ENCODE peak calls at places on chromosome 10, in nine cellular contexts. One of them, this sample, is unnamed.

GRCh38 chr10:62723375-62723774 is 81.1 kb upstream of the ADO start:
- DNase-seq in GM12891: no peak
- DNase-seq in stimulated activated CD4-positive, alpha-beta T cell treated with anti-CD3 and anti-CD28 coated beads, Interleukin-15, amount 100 ng/mL, for 24 hours: no peak
- DNase-seq in HTR-8/SVneo: no peak
- DNase-seq in neural crest cell: no peak
- DNase-seq in activated CD4-positive, alpha-beta T cell treated with anti-CD3 and anti-CD28 coated beads for 24 hours: no peak
- DNase-seq in stimulated activated CD8-positive, alpha-beta memory T cell treated with anti-CD3 and anti-CD28 coated beads, Interleukin-15, amount 100 ng/mL, for 4 hours: no peak
- DNase-seq in mucosa of gallbladder: no peak
- DNase-seq in lower leg skin: no peak
- DNase-seq in this sample: no peak

GRCh38 chr10:132298038-132298935 is 9.5 kb downstream of the STK32C start:
- DNase-seq in GM12891: no peak
- DNase-seq in stimulated activated CD4-positive, alpha-beta T cell treated with anti-CD3 and anti-CD28 coated beads, Interleukin-15, amount 100 ng/mL, for 24 hours: no peak
- DNase-seq in HTR-8/SVneo: no peak
- DNase-seq in neural crest cell: no peak
- DNase-seq in activated CD4-positive, alpha-beta T cell treated with anti-CD3 and anti-CD28 coated beads for 24 hours: no peak
- DNase-seq in stimulated activated CD8-positive, alpha-beta memory T cell treated with anti-CD3 and anti-CD28 coated beads, Interleukin-15, amount 100 ng/mL, for 4 hours: no peak
- DNase-seq in mucosa of gallbladder: no peak
- DNase-seq in lower leg skin: no peak
- DNase-seq in this sample: no peak

GRCh38 chr10:86648706-86649426 is 5.5 kb upstream of the OPN4 start:
- DNase-seq in GM12891: no peak
- DNase-seq in stimulated activated CD4-positive, alpha-beta T cell treated with anti-CD3 and anti-CD28 coated beads, Interleukin-15, amount 100 ng/mL, for 24 hours: peak; percentile 1
- DNase-seq in HTR-8/SVneo: peak; percentile 82
- DNase-seq in neural crest cell: no peak
- DNase-seq in activated CD4-positive, alpha-beta T cell treated with anti-CD3 and anti-CD28 coated beads for 24 hours: no peak
- DNase-seq in stimulated activated CD8-positive, alpha-beta memory T cell treated with anti-CD3 and anti-CD28 coated beads, Interleukin-15, amount 100 ng/mL, for 4 hours: no peak
- DNase-seq in mucosa of gallbladder: no peak
- DNase-seq in lower leg skin: peak; percentile 51
- DNase-seq in this sample: peak; percentile 74

GRCh38 chr10:129662386-129662785 is 195.3 kb downstream of the MGMT start:
- DNase-seq in GM12891: no peak
- DNase-seq in stimulated activated CD4-positive, alpha-beta T cell treated with anti-CD3 and anti-CD28 coated beads, Interleukin-15, amount 100 ng/mL, for 24 hours: no peak
- DNase-seq in HTR-8/SVneo: no peak
- DNase-seq in neural crest cell: no peak
- DNase-seq in activated CD4-positive, alpha-beta T cell treated with anti-CD3 and anti-CD28 coated beads for 24 hours: no peak
- DNase-seq in stimulated activated CD8-positive, alpha-beta memory T cell treated with anti-CD3 and anti-CD28 coated beads, Interleukin-15, amount 100 ng/mL, for 4 hours: no peak
- DNase-seq in mucosa of gallbladder: no peak
- DNase-seq in lower leg skin: no peak
- DNase-seq in this sample: no peak

GRCh38 chr10:121597504-121598241 is 571 bp downstream of the FGFR2 start:
- DNase-seq in GM12891: peak; percentile 35
- DNase-seq in stimulated activated CD4-positive, alpha-beta T cell treated with anti-CD3 and anti-CD28 coated beads, Interleukin-15, amount 100 ng/mL, for 24 hours: peak; percentile 2
- DNase-seq in HTR-8/SVneo: no peak
- DNase-seq in neural crest cell: no peak
- DNase-seq in activated CD4-positive, alpha-beta T cell treated with anti-CD3 and anti-CD28 coated beads for 24 hours: no peak
- DNase-seq in stimulated activated CD8-positive, alpha-beta memory T cell treated with anti-CD3 and anti-CD28 coated beads, Interleukin-15, amount 100 ng/mL, for 4 hours: no peak
- DNase-seq in mucosa of gallbladder: no peak
- DNase-seq in lower leg skin: no peak
- DNase-seq in this sample: peak; percentile 41

GRCh38 chr10:131269776-131270460 is 41.6 kb downstream of the TCERG1L start:
- DNase-seq in GM12891: no peak
- DNase-seq in stimulated activated CD4-positive, alpha-beta T cell treated with anti-CD3 and anti-CD28 coated beads, Interleukin-15, amount 100 ng/mL, for 24 hours: no peak
- DNase-seq in HTR-8/SVneo: no peak
- DNase-seq in neural crest cell: no peak
- DNase-seq in activated CD4-positive, alpha-beta T cell treated with anti-CD3 and anti-CD28 coated beads for 24 hours: no peak
- DNase-seq in stimulated activated CD8-positive, alpha-beta memory T cell treated with anti-CD3 and anti-CD28 coated beads, Interleukin-15, amount 100 ng/mL, for 4 hours: no peak
- DNase-seq in mucosa of gallbladder: no peak
- DNase-seq in lower leg skin: no peak
- DNase-seq in this sample: no peak

GRCh38 chr10:59387951-59388431 is 25.6 kb upstream of the FAM13C start:
- DNase-seq in GM12891: no peak
- DNase-seq in stimulated activated CD4-positive, alpha-beta T cell treated with anti-CD3 and anti-CD28 coated beads, Interleukin-15, amount 100 ng/mL, for 24 hours: no peak
- DNase-seq in HTR-8/SVneo: peak; percentile 10
- DNase-seq in neural crest cell: no peak
- DNase-seq in activated CD4-positive, alpha-beta T cell treated with anti-CD3 and anti-CD28 coated beads for 24 hours: no peak
- DNase-seq in stimulated activated CD8-positive, alpha-beta memory T cell treated with anti-CD3 and anti-CD28 coated beads, Interleukin-15, amount 100 ng/mL, for 4 hours: no peak
- DNase-seq in mucosa of gallbladder: no peak
- DNase-seq in lower leg skin: no peak
- DNase-seq in this sample: no peak

GRCh38 chr10:3907514-3907913 is 122.5 kb upstream of the KLF6 start:
- DNase-seq in GM12891: no peak
- DNase-seq in stimulated activated CD4-positive, alpha-beta T cell treated with anti-CD3 and anti-CD28 coated beads, Interleukin-15, amount 100 ng/mL, for 24 hours: no peak
- DNase-seq in HTR-8/SVneo: no peak
- DNase-seq in neural crest cell: no peak
- DNase-seq in activated CD4-positive, alpha-beta T cell treated with anti-CD3 and anti-CD28 coated beads for 24 hours: no peak
- DNase-seq in stimulated activated CD8-positive, alpha-beta memory T cell treated with anti-CD3 and anti-CD28 coated beads, Interleukin-15, amount 100 ng/mL, for 4 hours: no peak
- DNase-seq in mucosa of gallbladder: no peak
- DNase-seq in lower leg skin: peak; percentile 47
- DNase-seq in this sample: peak; percentile 45

GRCh38 chr10:62980697-62981495 is 152.2 kb upstream of the NRBF2 start:
- DNase-seq in GM12891: no peak
- DNase-seq in stimulated activated CD4-positive, alpha-beta T cell treated with anti-CD3 and anti-CD28 coated beads, Interleukin-15, amount 100 ng/mL, for 24 hours: peak; percentile 52
- DNase-seq in HTR-8/SVneo: no peak
- DNase-seq in neural crest cell: no peak
- DNase-seq in activated CD4-positive, alpha-beta T cell treated with anti-CD3 and anti-CD28 coated beads for 24 hours: no peak
- DNase-seq in stimulated activated CD8-positive, alpha-beta memory T cell treated with anti-CD3 and anti-CD28 coated beads, Interleukin-15, amount 100 ng/mL, for 4 hours: no peak
- DNase-seq in mucosa of gallbladder: no peak
- DNase-seq in lower leg skin: no peak
- DNase-seq in this sample: no peak

GRCh38 chr10:30784521-30784895 is 155.0 kb upstream of the LYZL2 start:
- DNase-seq in GM12891: no peak
- DNase-seq in stimulated activated CD4-positive, alpha-beta T cell treated with anti-CD3 and anti-CD28 coated beads, Interleukin-15, amount 100 ng/mL, for 24 hours: no peak
- DNase-seq in HTR-8/SVneo: no peak
- DNase-seq in neural crest cell: no peak
- DNase-seq in activated CD4-positive, alpha-beta T cell treated with anti-CD3 and anti-CD28 coated beads for 24 hours: no peak
- DNase-seq in stimulated activated CD8-positive, alpha-beta memory T cell treated with anti-CD3 and anti-CD28 coated beads, Interleukin-15, amount 100 ng/mL, for 4 hours: no peak
- DNase-seq in mucosa of gallbladder: no peak
- DNase-seq in lower leg skin: no peak
- DNase-seq in this sample: no peak

GRCh38 chr10:69009360-69009759 is 20.8 kb downstream of the KIFBP start:
- DNase-seq in GM12891: no peak
- DNase-seq in stimulated activated CD4-positive, alpha-beta T cell treated with anti-CD3 and anti-CD28 coated beads, Interleukin-15, amount 100 ng/mL, for 24 hours: no peak
- DNase-seq in HTR-8/SVneo: no peak
- DNase-seq in neural crest cell: no peak
- DNase-seq in activated CD4-positive, alpha-beta T cell treated with anti-CD3 and anti-CD28 coated beads for 24 hours: no peak
- DNase-seq in stimulated activated CD8-positive, alpha-beta memory T cell treated with anti-CD3 and anti-CD28 coated beads, Interleukin-15, amount 100 ng/mL, for 4 hours: no peak
- DNase-seq in mucosa of gallbladder: no peak
- DNase-seq in lower leg skin: no peak
- DNase-seq in this sample: no peak

GRCh38 chr10:114868801-114869200 is 47.2 kb downstream of the FHIP2A start:
- DNase-seq in GM12891: no peak
- DNase-seq in stimulated activated CD4-positive, alpha-beta T cell treated with anti-CD3 and anti-CD28 coated beads, Interleukin-15, amount 100 ng/mL, for 24 hours: no peak
- DNase-seq in HTR-8/SVneo: no peak
- DNase-seq in neural crest cell: no peak
- DNase-seq in activated CD4-positive, alpha-beta T cell treated with anti-CD3 and anti-CD28 coated beads for 24 hours: no peak
- DNase-seq in stimulated activated CD8-positive, alpha-beta memory T cell treated with anti-CD3 and anti-CD28 coated beads, Interleukin-15, amount 100 ng/mL, for 4 hours: no peak
- DNase-seq in mucosa of gallbladder: no peak
- DNase-seq in lower leg skin: no peak
- DNase-seq in this sample: no peak

GRCh38 chr10:13036841-13037240 is 35.3 kb upstream of the CCDC3 start:
- DNase-seq in GM12891: no peak
- DNase-seq in stimulated activated CD4-positive, alpha-beta T cell treated with anti-CD3 and anti-CD28 coated beads, Interleukin-15, amount 100 ng/mL, for 24 hours: no peak
- DNase-seq in HTR-8/SVneo: no peak
- DNase-seq in neural crest cell: no peak
- DNase-seq in activated CD4-positive, alpha-beta T cell treated with anti-CD3 and anti-CD28 coated beads for 24 hours: no peak
- DNase-seq in stimulated activated CD8-positive, alpha-beta memory T cell treated with anti-CD3 and anti-CD28 coated beads, Interleukin-15, amount 100 ng/mL, for 4 hours: no peak
- DNase-seq in mucosa of gallbladder: no peak
- DNase-seq in lower leg skin: no peak
- DNase-seq in this sample: no peak

GRCh38 chr10:118210276-118210675 is 131.8 kb downstream of the FAM204A start:
- DNase-seq in GM12891: no peak
- DNase-seq in stimulated activated CD4-positive, alpha-beta T cell treated with anti-CD3 and anti-CD28 coated beads, Interleukin-15, amount 100 ng/mL, for 24 hours: no peak
- DNase-seq in HTR-8/SVneo: no peak
- DNase-seq in neural crest cell: no peak
- DNase-seq in activated CD4-positive, alpha-beta T cell treated with anti-CD3 and anti-CD28 coated beads for 24 hours: no peak
- DNase-seq in stimulated activated CD8-positive, alpha-beta memory T cell treated with anti-CD3 and anti-CD28 coated beads, Interleukin-15, amount 100 ng/mL, for 4 hours: no peak
- DNase-seq in mucosa of gallbladder: no peak
- DNase-seq in lower leg skin: no peak
- DNase-seq in this sample: no peak

GRCh38 chr10:97101166-97101940 is 84.4 kb downstream of the SLIT1 start:
- DNase-seq in GM12891: no peak
- DNase-seq in stimulated activated CD4-positive, alpha-beta T cell treated with anti-CD3 and anti-CD28 coated beads, Interleukin-15, amount 100 ng/mL, for 24 hours: no peak
- DNase-seq in HTR-8/SVneo: no peak
- DNase-seq in neural crest cell: no peak
- DNase-seq in activated CD4-positive, alpha-beta T cell treated with anti-CD3 and anti-CD28 coated beads for 24 hours: no peak
- DNase-seq in stimulated activated CD8-positive, alpha-beta memory T cell treated with anti-CD3 and anti-CD28 coated beads, Interleukin-15, amount 100 ng/mL, for 4 hours: no peak
- DNase-seq in mucosa of gallbladder: no peak
- DNase-seq in lower leg skin: no peak
- DNase-seq in this sample: no peak

GRCh38 chr10:119090968-119091367 is 10.4 kb upstream of the EIF3A start:
- DNase-seq in GM12891: no peak
- DNase-seq in stimulated activated CD4-positive, alpha-beta T cell treated with anti-CD3 and anti-CD28 coated beads, Interleukin-15, amount 100 ng/mL, for 24 hours: peak; percentile 20
- DNase-seq in HTR-8/SVneo: no peak
- DNase-seq in neural crest cell: no peak
- DNase-seq in activated CD4-positive, alpha-beta T cell treated with anti-CD3 and anti-CD28 coated beads for 24 hours: no peak
- DNase-seq in stimulated activated CD8-positive, alpha-beta memory T cell treated with anti-CD3 and anti-CD28 coated beads, Interleukin-15, amount 100 ng/mL, for 4 hours: no peak
- DNase-seq in mucosa of gallbladder: no peak
- DNase-seq in lower leg skin: no peak
- DNase-seq in this sample: no peak

GRCh38 chr10:70418229-70418628 is 14.3 kb downstream of the EIF4EBP2 start:
- DNase-seq in GM12891: no peak
- DNase-seq in stimulated activated CD4-positive, alpha-beta T cell treated with anti-CD3 and anti-CD28 coated beads, Interleukin-15, amount 100 ng/mL, for 24 hours: peak; percentile 16
- DNase-seq in HTR-8/SVneo: no peak
- DNase-seq in neural crest cell: no peak
- DNase-seq in activated CD4-positive, alpha-beta T cell treated with anti-CD3 and anti-CD28 coated beads for 24 hours: no peak
- DNase-seq in stimulated activated CD8-positive, alpha-beta memory T cell treated with anti-CD3 and anti-CD28 coated beads, Interleukin-15, amount 100 ng/mL, for 4 hours: no peak
- DNase-seq in mucosa of gallbladder: no peak
- DNase-seq in lower leg skin: no peak
- DNase-seq in this sample: no peak

GRCh38 chr10:100182281-100182680 is 3.5 kb downstream of the ERLIN1 start:
- DNase-seq in GM12891: no peak
- DNase-seq in stimulated activated CD4-positive, alpha-beta T cell treated with anti-CD3 and anti-CD28 coated beads, Interleukin-15, amount 100 ng/mL, for 24 hours: no peak
- DNase-seq in HTR-8/SVneo: no peak
- DNase-seq in neural crest cell: no peak
- DNase-seq in activated CD4-positive, alpha-beta T cell treated with anti-CD3 and anti-CD28 coated beads for 24 hours: no peak
- DNase-seq in stimulated activated CD8-positive, alpha-beta memory T cell treated with anti-CD3 and anti-CD28 coated beads, Interleukin-15, amount 100 ng/mL, for 4 hours: no peak
- DNase-seq in mucosa of gallbladder: no peak
- DNase-seq in lower leg skin: no peak
- DNase-seq in this sample: no peak

GRCh38 chr10:24561453-24561852 is 162.2 kb downstream of the ARHGAP21 start:
- DNase-seq in GM12891: no peak
- DNase-seq in stimulated activated CD4-positive, alpha-beta T cell treated with anti-CD3 and anti-CD28 coated beads, Interleukin-15, amount 100 ng/mL, for 24 hours: no peak
- DNase-seq in HTR-8/SVneo: no peak
- DNase-seq in neural crest cell: no peak
- DNase-seq in activated CD4-positive, alpha-beta T cell treated with anti-CD3 and anti-CD28 coated beads for 24 hours: no peak
- DNase-seq in stimulated activated CD8-positive, alpha-beta memory T cell treated with anti-CD3 and anti-CD28 coated beads, Interleukin-15, amount 100 ng/mL, for 4 hours: no peak
- DNase-seq in mucosa of gallbladder: no peak
- DNase-seq in lower leg skin: no peak
- DNase-seq in this sample: no peak

GRCh38 chr10:78714225-78714624 is 354.5 kb upstream of the ZMIZ1 start:
- DNase-seq in GM12891: no peak
- DNase-seq in stimulated activated CD4-positive, alpha-beta T cell treated with anti-CD3 and anti-CD28 coated beads, Interleukin-15, amount 100 ng/mL, for 24 hours: no peak
- DNase-seq in HTR-8/SVneo: no peak
- DNase-seq in neural crest cell: no peak
- DNase-seq in activated CD4-positive, alpha-beta T cell treated with anti-CD3 and anti-CD28 coated beads for 24 hours: no peak
- DNase-seq in stimulated activated CD8-positive, alpha-beta memory T cell treated with anti-CD3 and anti-CD28 coated beads, Interleukin-15, amount 100 ng/mL, for 4 hours: no peak
- DNase-seq in mucosa of gallbladder: no peak
- DNase-seq in lower leg skin: no peak
- DNase-seq in this sample: no peak

GRCh38 chr10:68560916-68561691 is 967 bp downstream of the TET1 start:
- DNase-seq in GM12891: peak; percentile 60
- DNase-seq in stimulated activated CD4-positive, alpha-beta T cell treated with anti-CD3 and anti-CD28 coated beads, Interleukin-15, amount 100 ng/mL, for 24 hours: peak; percentile 23
- DNase-seq in HTR-8/SVneo: no peak
- DNase-seq in neural crest cell: peak; percentile 46
- DNase-seq in activated CD4-positive, alpha-beta T cell treated with anti-CD3 and anti-CD28 coated beads for 24 hours: no peak
- DNase-seq in stimulated activated CD8-positive, alpha-beta memory T cell treated with anti-CD3 and anti-CD28 coated beads, Interleukin-15, amount 100 ng/mL, for 4 hours: no peak
- DNase-seq in mucosa of gallbladder: no peak
- DNase-seq in lower leg skin: no peak
- DNase-seq in this sample: peak; percentile 44

GRCh38 chr10:84360634-84361365 is 32.4 kb downstream of the CCSER2 start:
- DNase-seq in GM12891: no peak
- DNase-seq in stimulated activated CD4-positive, alpha-beta T cell treated with anti-CD3 and anti-CD28 coated beads, Interleukin-15, amount 100 ng/mL, for 24 hours: no peak
- DNase-seq in HTR-8/SVneo: no peak
- DNase-seq in neural crest cell: no peak
- DNase-seq in activated CD4-positive, alpha-beta T cell treated with anti-CD3 and anti-CD28 coated beads for 24 hours: no peak
- DNase-seq in stimulated activated CD8-positive, alpha-beta memory T cell treated with anti-CD3 and anti-CD28 coated beads, Interleukin-15, amount 100 ng/mL, for 4 hours: no peak
- DNase-seq in mucosa of gallbladder: no peak
- DNase-seq in lower leg skin: no peak
- DNase-seq in this sample: no peak

GRCh38 chr10:100826983-100827818 is 81.8 kb downstream of the PAX2 start:
- DNase-seq in GM12891: peak; percentile 56
- DNase-seq in stimulated activated CD4-positive, alpha-beta T cell treated with anti-CD3 and anti-CD28 coated beads, Interleukin-15, amount 100 ng/mL, for 24 hours: peak; percentile 50
- DNase-seq in HTR-8/SVneo: peak; percentile 37
- DNase-seq in neural crest cell: no peak
- DNase-seq in activated CD4-positive, alpha-beta T cell treated with anti-CD3 and anti-CD28 coated beads for 24 hours: no peak
- DNase-seq in stimulated activated CD8-positive, alpha-beta memory T cell treated with anti-CD3 and anti-CD28 coated beads, Interleukin-15, amount 100 ng/mL, for 4 hours: no peak
- DNase-seq in mucosa of gallbladder: no peak
- DNase-seq in lower leg skin: no peak
- DNase-seq in this sample: no peak

GRCh38 chr10:52348037-52348564 is 34.0 kb downstream of the DKK1 start:
- DNase-seq in GM12891: no peak
- DNase-seq in stimulated activated CD4-positive, alpha-beta T cell treated with anti-CD3 and anti-CD28 coated beads, Interleukin-15, amount 100 ng/mL, for 24 hours: no peak
- DNase-seq in HTR-8/SVneo: no peak
- DNase-seq in neural crest cell: no peak
- DNase-seq in activated CD4-positive, alpha-beta T cell treated with anti-CD3 and anti-CD28 coated beads for 24 hours: no peak
- DNase-seq in stimulated activated CD8-positive, alpha-beta memory T cell treated with anti-CD3 and anti-CD28 coated beads, Interleukin-15, amount 100 ng/mL, for 4 hours: no peak
- DNase-seq in mucosa of gallbladder: no peak
- DNase-seq in lower leg skin: no peak
- DNase-seq in this sample: no peak

GRCh38 chr10:69344591-69345244 is 66.4 kb downstream of the HK1 start:
- DNase-seq in GM12891: no peak
- DNase-seq in stimulated activated CD4-positive, alpha-beta T cell treated with anti-CD3 and anti-CD28 coated beads, Interleukin-15, amount 100 ng/mL, for 24 hours: no peak
- DNase-seq in HTR-8/SVneo: no peak
- DNase-seq in neural crest cell: no peak
- DNase-seq in activated CD4-positive, alpha-beta T cell treated with anti-CD3 and anti-CD28 coated beads for 24 hours: no peak
- DNase-seq in stimulated activated CD8-positive, alpha-beta memory T cell treated with anti-CD3 and anti-CD28 coated beads, Interleukin-15, amount 100 ng/mL, for 4 hours: no peak
- DNase-seq in mucosa of gallbladder: no peak
- DNase-seq in lower leg skin: no peak
- DNase-seq in this sample: no peak

GRCh38 chr10:31071232-31071999 is 39.8 kb upstream of the ZNF438 start:
- DNase-seq in GM12891: no peak
- DNase-seq in stimulated activated CD4-positive, alpha-beta T cell treated with anti-CD3 and anti-CD28 coated beads, Interleukin-15, amount 100 ng/mL, for 24 hours: no peak
- DNase-seq in HTR-8/SVneo: no peak
- DNase-seq in neural crest cell: no peak
- DNase-seq in activated CD4-positive, alpha-beta T cell treated with anti-CD3 and anti-CD28 coated beads for 24 hours: no peak
- DNase-seq in stimulated activated CD8-positive, alpha-beta memory T cell treated with anti-CD3 and anti-CD28 coated beads, Interleukin-15, amount 100 ng/mL, for 4 hours: no peak
- DNase-seq in mucosa of gallbladder: no peak
- DNase-seq in lower leg skin: no peak
- DNase-seq in this sample: no peak

This sample was measured in uterus.